ENCODE peak calls at places on chromosomes 11 and 22, in nine cellular contexts. W is B cell; F is activated CD8-positive, alpha-beta T cell treated with anti-CD3 and anti-CD28 coated beads, Interleukin-2, amount 10 ng/mL, durations not matched to agents 7 days and 5 days; C is PC-3; H is activated T-cell treated with anti-CD3 and anti-CD28 coated beads, Interleukin-2, amount 50 U/mL, for 4 hours; Z is HepG2; I is Panc1; E is left ventricle myocardium superior; T is natural killer cell. R is an unnamed sample.
A peak's percentile ranks its signal among the peaks of the same experiment; 100 is the strongest.

GRCh38 chr11:123628936-123629683 is 25.3 kb downstream of the SCN3B start:
- ATAC-seq in W (no peak), F (no peak), C (peak; percentile 21), H (no peak), Z (no peak), I (no peak), E (peak; percentile 83), T (no peak), R (peak; percentile 55)

GRCh38 chr22:18010263-18010662 is 14.1 kb downstream of the MICAL3 start:
- ATAC-seq in W (no peak), F (no peak), C (no peak), H (no peak), Z (no peak), I (no peak), E (peak; percentile 22), T (no peak), R (no peak)

GRCh38 chr22:40332319-40332781 is 13.9 kb upstream of the ADSL start:
- ATAC-seq in W (no peak), F (peak; percentile 35), C (no peak), H (peak; percentile 55), Z (no peak), I (no peak), E (no peak), T (no peak), R (no peak)

GRCh38 chr22:30643055-30643875 is 7.7 kb downstream of the SLC35E4 start:
- ATAC-seq in W (no peak), F (no peak), C (no peak), H (no peak), Z (no peak), I (no peak), E (peak; percentile 81), T (no peak), R (no peak)

GRCh38 chr11:123507043-123507442 is 77.0 kb downstream of the GRAMD1B start:
- ATAC-seq in W (no peak), F (no peak), C (no peak), H (no peak), Z (no peak), I (no peak), E (no peak), T (no peak), R (no peak)

GRCh38 chr11:14110629-14111028 is 148.1 kb downstream of the SPON1 start:
- ATAC-seq in W (no peak), F (no peak), C (no peak), H (no peak), Z (no peak), I (no peak), E (no peak), T (no peak), R (no peak)

GRCh38 chr11:64916040-64916847 is 765 bp downstream of the ATG2A start:
- ATAC-seq in W (no peak), F (peak; percentile 7), C (peak; percentile 4), H (peak; percentile 20), Z (peak; percentile 55), I (peak; percentile 29), E (peak; percentile 1), T (peak; percentile 34), R (no peak)

GRCh38 chr22:49019737-49020136 is 807.9 kb downstream of the BRD1 start:
- ATAC-seq in W (no peak), F (no peak), C (no peak), H (no peak), Z (no peak), I (no peak), E (no peak), T (no peak), R (no peak)

GRCh38 chr11:16511807-16512114 is 155.4 kb upstream of the SOX6 start:
- ATAC-seq in W (no peak), F (no peak), C (no peak), H (no peak), Z (no peak), I (no peak), E (no peak), T (no peak), R (no peak)

GRCh38 chr11:47267858-47268257 is 2.1 kb upstream of the MADD start:
- ATAC-seq in W (no peak), F (no peak), C (no peak), H (no peak), Z (no peak), I (no peak), E (no peak), T (no peak), R (no peak)

GRCh38 chr22:46023558-46023981 is 46.6 kb upstream of the WNT7B start:
- ATAC-seq in W (no peak), F (no peak), C (no peak), H (no peak), Z (no peak), I (no peak), E (no peak), T (no peak), R (peak; percentile 42)

GRCh38 chr11:125481531-125481930 is 14.5 kb downstream of the FEZ1 start:
- ATAC-seq in W (no peak), F (no peak), C (no peak), H (no peak), Z (no peak), I (no peak), E (no peak), T (no peak), R (no peak)

GRCh38 chr22:27429476-27429875 is 372.1 kb downstream of the MN1 start:
- ATAC-seq in W (no peak), F (no peak), C (no peak), H (no peak), Z (no peak), I (no peak), E (no peak), T (no peak), R (no peak)

GRCh38 chr11:96530473-96530872 is 140.7 kb downstream of the JRKL start:
- ATAC-seq in W (no peak), F (no peak), C (no peak), H (no peak), Z (no peak), I (no peak), E (no peak), T (no peak), R (no peak)

GRCh38 chr11:111967651-111968050 is 30.5 kb downstream of the DIXDC1 start:
- ATAC-seq in W (no peak), F (no peak), C (no peak), H (no peak), Z (no peak), I (no peak), E (peak; percentile 62), T (no peak), R (no peak)

GRCh38 chr22:43516996-43517635 is 105.3 kb downstream of the MPPED1 start:
- ATAC-seq in W (no peak), F (no peak), C (no peak), H (no peak), Z (no peak), I (no peak), E (no peak), T (no peak), R (no peak)

GRCh38 chr11:121391914-121392313 is 60.2 kb upstream of the SORL1 start:
- ATAC-seq in W (no peak), F (no peak), C (peak; percentile 100), H (no peak), Z (no peak), I (no peak), E (no peak), T (no peak), R (no peak)

GRCh38 chr11:96390403-96390830 is 604 bp downstream of the JRKL start:
- ATAC-seq in W (no peak), F (no peak), C (peak; percentile 1), H (no peak), Z (no peak), I (peak; percentile 1), E (peak; percentile 10), T (no peak), R (no peak)

GRCh38 chr11:111370902-111371578 is 8.0 kb downstream of the POU2AF1 start:
- ATAC-seq in W (no peak), F (no peak), C (no peak), H (peak; percentile 77), Z (no peak), I (no peak), E (no peak), T (no peak), R (no peak)

GRCh38 chr11:61023086-61024035 is 51.9 kb downstream of the CD6 start:
- ATAC-seq in W (no peak), F (peak; percentile 32), C (no peak), H (peak; percentile 30), Z (no peak), I (no peak), E (no peak), T (peak; percentile 37), R (no peak)

GRCh38 chr22:33873666-33874065 is 46.6 kb downstream of the LARGE1 start:
- ATAC-seq in W (no peak), F (no peak), C (no peak), H (no peak), Z (no peak), I (no peak), E (peak; percentile 8), T (no peak), R (no peak)

GRCh38 chr11:63931876-63932275 is 6.9 kb upstream of the NAA40 start:
- ATAC-seq in W (no peak), F (no peak), C (no peak), H (no peak), Z (no peak), I (no peak), E (no peak), T (no peak), R (no peak)

GRCh38 chr11:47918882-47919495 is 61.4 kb upstream of the PTPRJ start:
- ATAC-seq in W (no peak), F (no peak), C (peak; percentile 79), H (no peak), Z (no peak), I (peak; percentile 56), E (no peak), T (no peak), R (no peak)

GRCh38 chr11:101912823-101913284 is 2.0 kb upstream of the CEP126 start:
- ATAC-seq in W (no peak), F (no peak), C (peak; percentile 4), H (no peak), Z (peak; percentile 18), I (peak; percentile 15), E (no peak), T (no peak), R (no peak)